ENCODE peak calls at places on chromosome 15, in eight cellular contexts. One of them, this sample, is unnamed.
A peak's percentile ranks its signal among the peaks of the same experiment; 100 is the strongest.

GRCh38 chr15:64146885-64147681 is 4.4 kb upstream of the SNX22 start:
- DNase-seq in neural progenitor cell: peak; percentile 33
- DNase-seq in H1: no peak
- DNase-seq in sigmoid colon: peak; percentile 50
- DNase-seq in IMR-90: peak; percentile 49
- DNase-seq in mesothelial cell of epicardium: no peak
- DNase-seq in NB4: no peak
- DNase-seq in left ventricle myocardium inferior: no peak
- DNase-seq in this sample: no peak

GRCh38 chr15:69143756-69144436 is 16.5 kb upstream of the GLCE start:
- DNase-seq in NB4: no peak
- DNase-seq in neural progenitor cell: no peak
- DNase-seq in IMR-90: no peak
- DNase-seq in mesothelial cell of epicardium: no peak
- DNase-seq in left ventricle myocardium inferior: no peak
- DNase-seq in sigmoid colon: no peak
- DNase-seq in H1: no peak
- DNase-seq in this sample: no peak

GRCh38 chr15:45454825-45455224 is 67.7 kb downstream of the SLC30A4 start:
- DNase-seq in left ventricle myocardium inferior: peak; percentile 49
- DNase-seq in H1: no peak
- DNase-seq in sigmoid colon: peak; percentile 80
- DNase-seq in neural progenitor cell: no peak
- DNase-seq in IMR-90: peak; percentile 98
- DNase-seq in mesothelial cell of epicardium: no peak
- DNase-seq in NB4: peak; percentile 92
- DNase-seq in this sample: peak; percentile 44

GRCh38 chr15:63945838-63946298 is 100.4 kb downstream of the DAPK2 start:
- DNase-seq in NB4: no peak
- DNase-seq in left ventricle myocardium inferior: no peak
- DNase-seq in H1: no peak
- DNase-seq in IMR-90: no peak
- DNase-seq in mesothelial cell of epicardium: no peak
- DNase-seq in sigmoid colon: no peak
- DNase-seq in neural progenitor cell: no peak
- DNase-seq in this sample: no peak

GRCh38 chr15:47194718-47195117 is 522.6 kb upstream of the SEMA6D start:
- DNase-seq in H1: no peak
- DNase-seq in sigmoid colon: no peak
- DNase-seq in NB4: peak; percentile 26
- DNase-seq in left ventricle myocardium inferior: no peak
- DNase-seq in neural progenitor cell: peak; percentile 41
- DNase-seq in mesothelial cell of epicardium: no peak
- DNase-seq in IMR-90: peak; percentile 66
- DNase-seq in this sample: no peak

GRCh38 chr15:63482874-63483323 is 21.5 kb upstream of the USP3 start:
- DNase-seq in left ventricle myocardium inferior: no peak
- DNase-seq in mesothelial cell of epicardium: no peak
- DNase-seq in NB4: no peak
- DNase-seq in sigmoid colon: no peak
- DNase-seq in H1: no peak
- DNase-seq in IMR-90: no peak
- DNase-seq in neural progenitor cell: no peak
- DNase-seq in this sample: no peak

GRCh38 chr15:95503640-95504225 is 826.8 kb upstream of the NR2F2 start:
- DNase-seq in NB4: no peak
- DNase-seq in sigmoid colon: no peak
- DNase-seq in IMR-90: no peak
- DNase-seq in H1: no peak
- DNase-seq in mesothelial cell of epicardium: no peak
- DNase-seq in neural progenitor cell: no peak
- DNase-seq in left ventricle myocardium inferior: no peak
- DNase-seq in this sample: no peak

GRCh38 chr15:72117448-72117697 is 577 bp downstream of the MYO9A start:
- DNase-seq in H1: peak; percentile 25
- DNase-seq in left ventricle myocardium inferior: peak; percentile 83
- DNase-seq in mesothelial cell of epicardium: no peak
- DNase-seq in IMR-90: peak; percentile 69
- DNase-seq in NB4: peak; percentile 80
- DNase-seq in sigmoid colon: peak; percentile 92
- DNase-seq in neural progenitor cell: peak; percentile 90
- DNase-seq in this sample: peak; percentile 47

GRCh38 chr15:85579957-85580694 is 199.7 kb downstream of the AKAP13 start:
- DNase-seq in neural progenitor cell: no peak
- DNase-seq in mesothelial cell of epicardium: no peak
- DNase-seq in H1: no peak
- DNase-seq in NB4: peak; percentile 12
- DNase-seq in left ventricle myocardium inferior: peak; percentile 35
- DNase-seq in sigmoid colon: peak; percentile 67
- DNase-seq in IMR-90: no peak
- DNase-seq in this sample: no peak

GRCh38 chr15:56241374-56242085 is 2.1 kb downstream of the RFX7 start:
- DNase-seq in IMR-90: peak; percentile 10
- DNase-seq in left ventricle myocardium inferior: no peak
- DNase-seq in neural progenitor cell: no peak
- DNase-seq in H1: no peak
- DNase-seq in mesothelial cell of epicardium: no peak
- DNase-seq in NB4: no peak
- DNase-seq in sigmoid colon: no peak
- DNase-seq in this sample: no peak

GRCh38 chr15:37289109-37289765 is 188.9 kb upstream of the MEIS2 start:
- DNase-seq in NB4: peak; percentile 13
- DNase-seq in neural progenitor cell: peak; percentile 50
- DNase-seq in sigmoid colon: no peak
- DNase-seq in mesothelial cell of epicardium: no peak
- DNase-seq in H1: no peak
- DNase-seq in IMR-90: peak; percentile 5
- DNase-seq in left ventricle myocardium inferior: no peak
- DNase-seq in this sample: no peak

GRCh38 chr15:85750319-85750806 is 44.4 kb downstream of the KLHL25 start:
- DNase-seq in H1: no peak
- DNase-seq in neural progenitor cell: peak; percentile 43
- DNase-seq in sigmoid colon: peak; percentile 90
- DNase-seq in IMR-90: peak; percentile 8
- DNase-seq in NB4: peak; percentile 81
- DNase-seq in mesothelial cell of epicardium: no peak
- DNase-seq in left ventricle myocardium inferior: peak; percentile 77
- DNase-seq in this sample: peak; percentile 21

GRCh38 chr15:83555383-83555782 is 98.5 kb upstream of the ADAMTSL3 start:
- DNase-seq in H1: no peak
- DNase-seq in neural progenitor cell: no peak
- DNase-seq in NB4: no peak
- DNase-seq in left ventricle myocardium inferior: no peak
- DNase-seq in sigmoid colon: no peak
- DNase-seq in IMR-90: no peak
- DNase-seq in mesothelial cell of epicardium: no peak
- DNase-seq in this sample: no peak

GRCh38 chr15:89780601-89781000 is 4.5 kb downstream of the MESP2 start:
- DNase-seq in left ventricle myocardium inferior: no peak
- DNase-seq in mesothelial cell of epicardium: no peak
- DNase-seq in NB4: no peak
- DNase-seq in sigmoid colon: no peak
- DNase-seq in neural progenitor cell: no peak
- DNase-seq in H1: no peak
- DNase-seq in IMR-90: no peak
- DNase-seq in this sample: no peak

GRCh38 chr15:100672959-100673358 is 70.6 kb downstream of the ASB7 start:
- DNase-seq in sigmoid colon: no peak
- DNase-seq in mesothelial cell of epicardium: no peak
- DNase-seq in neural progenitor cell: no peak
- DNase-seq in IMR-90: no peak
- DNase-seq in NB4: no peak
- DNase-seq in H1: no peak
- DNase-seq in left ventricle myocardium inferior: no peak
- DNase-seq in this sample: no peak

GRCh38 chr15:100670505-100671021 is 68.2 kb downstream of the ASB7 start:
- DNase-seq in H1: no peak
- DNase-seq in sigmoid colon: no peak
- DNase-seq in NB4: no peak
- DNase-seq in IMR-90: no peak
- DNase-seq in left ventricle myocardium inferior: no peak
- DNase-seq in mesothelial cell of epicardium: no peak
- DNase-seq in neural progenitor cell: no peak
- DNase-seq in this sample: no peak

GRCh38 chr15:100671124-100671680 is 68.8 kb downstream of the ASB7 start:
- DNase-seq in mesothelial cell of epicardium: no peak
- DNase-seq in sigmoid colon: no peak
- DNase-seq in NB4: no peak
- DNase-seq in H1: no peak
- DNase-seq in left ventricle myocardium inferior: no peak
- DNase-seq in neural progenitor cell: no peak
- DNase-seq in IMR-90: no peak
- DNase-seq in this sample: no peak

GRCh38 chr15:100669260-100669659 is 66.9 kb downstream of the ASB7 start:
- DNase-seq in H1: no peak
- DNase-seq in left ventricle myocardium inferior: no peak
- DNase-seq in NB4: no peak
- DNase-seq in mesothelial cell of epicardium: no peak
- DNase-seq in sigmoid colon: peak; percentile 60
- DNase-seq in neural progenitor cell: no peak
- DNase-seq in IMR-90: no peak
- DNase-seq in this sample: no peak

DNA sequence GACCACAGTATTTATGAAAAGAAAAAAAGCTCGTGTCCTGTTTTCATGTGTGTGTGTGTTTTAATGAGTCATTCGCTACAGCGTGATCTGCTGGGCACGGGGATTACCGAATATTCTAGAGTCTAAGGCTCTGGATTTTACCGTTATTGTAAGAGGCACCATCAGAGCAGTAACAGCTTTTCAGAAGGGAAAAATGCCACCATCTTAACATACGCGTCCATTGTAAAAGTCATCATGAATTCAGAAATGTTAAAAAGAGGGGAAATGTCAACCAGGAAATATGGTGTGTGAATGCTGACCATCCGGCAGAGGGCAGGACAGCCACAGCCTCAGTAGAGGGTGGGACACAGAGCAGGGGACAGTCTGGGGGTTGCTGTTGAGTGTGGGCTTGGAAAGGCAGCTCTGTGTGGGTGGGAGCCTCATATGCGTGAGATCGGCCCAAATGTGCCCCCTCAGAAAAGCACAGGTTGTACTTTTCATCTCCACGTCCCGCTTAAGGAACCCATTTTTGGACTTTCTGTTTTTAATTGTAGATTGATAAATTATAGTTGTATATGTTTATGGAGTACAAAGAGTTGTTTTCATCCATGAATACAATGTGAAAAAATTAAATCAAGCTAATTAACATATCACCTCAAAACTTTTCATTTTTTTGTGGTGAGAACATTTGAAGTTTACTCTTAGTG is 69.6 kb downstream of the ASB7 start:
- DNase-seq in left ventricle myocardium inferior: no peak
- DNase-seq in sigmoid colon: no peak
- DNase-seq in IMR-90: peak; percentile 53
- DNase-seq in H1: no peak
- DNase-seq in neural progenitor cell: peak; percentile 53
- DNase-seq in NB4: peak; percentile 51
- DNase-seq in mesothelial cell of epicardium: no peak
- DNase-seq in this sample: no peak
- TF ChIP-seq CTCF in left ventricle myocardium inferior: peak; percentile 56
- TF ChIP-seq CTCF in sigmoid colon: peak; percentile 37
- TF ChIP-seq CTCF in IMR-90: peak; percentile 75
- TF ChIP-seq CTCF in H1: peak; percentile 61
- TF ChIP-seq CTCF in neural progenitor cell: peak; percentile 64
- TF ChIP-seq CTCF in NB4: peak; percentile 46
- TF ChIP-seq CTCF in mesothelial cell of epicardium: peak; percentile 24
- TF ChIP-seq CTCF in this sample: no peak

GRCh38 chr15:38862104-38862503 is 297.5 kb upstream of the RASGRP1 start:
- DNase-seq in mesothelial cell of epicardium: no peak
- DNase-seq in left ventricle myocardium inferior: no peak
- DNase-seq in IMR-90: no peak
- DNase-seq in neural progenitor cell: no peak
- DNase-seq in NB4: no peak
- DNase-seq in sigmoid colon: no peak
- DNase-seq in H1: no peak
- DNase-seq in this sample: no peak

GRCh38 chr15:38861108-38861507 is 296.5 kb upstream of the RASGRP1 start:
- DNase-seq in H1: no peak
- DNase-seq in neural progenitor cell: no peak
- DNase-seq in IMR-90: no peak
- DNase-seq in left ventricle myocardium inferior: no peak
- DNase-seq in sigmoid colon: no peak
- DNase-seq in NB4: no peak
- DNase-seq in mesothelial cell of epicardium: no peak
- DNase-seq in this sample: no peak

GRCh38 chr15:38864827-38865604 is 300.4 kb upstream of the RASGRP1 start:
- DNase-seq in neural progenitor cell: no peak
- DNase-seq in mesothelial cell of epicardium: no peak
- DNase-seq in IMR-90: peak; percentile 83
- DNase-seq in NB4: no peak
- DNase-seq in H1: no peak
- DNase-seq in sigmoid colon: peak; percentile 81
- DNase-seq in left ventricle myocardium inferior: peak; percentile 21
- DNase-seq in this sample: no peak

GRCh38 chr15:38863381-38863780 is 298.8 kb upstream of the RASGRP1 start:
- DNase-seq in sigmoid colon: no peak
- DNase-seq in mesothelial cell of epicardium: no peak
- DNase-seq in IMR-90: no peak
- DNase-seq in left ventricle myocardium inferior: no peak
- DNase-seq in NB4: no peak
- DNase-seq in neural progenitor cell: no peak
- DNase-seq in H1: no peak
- DNase-seq in this sample: no peak

DNA sequence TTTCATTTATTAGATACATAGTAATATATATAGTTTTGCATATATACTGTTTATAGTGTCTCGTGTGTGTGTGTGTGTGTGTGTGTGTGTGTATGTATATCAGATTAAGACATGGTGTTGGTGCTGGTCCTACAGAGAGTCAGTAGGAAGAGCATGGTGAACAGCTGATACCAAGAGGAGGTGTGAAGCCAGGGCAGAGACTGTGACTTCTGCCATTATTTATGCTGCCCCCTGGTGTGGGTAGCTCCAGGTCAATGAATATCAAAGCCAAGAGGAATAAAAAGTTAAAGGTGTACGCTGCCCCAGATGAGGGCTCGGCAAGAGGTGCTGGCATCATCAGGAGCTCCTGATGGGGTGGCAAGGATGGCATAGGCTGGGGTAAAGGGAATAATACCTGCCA is 299.5 kb upstream of the RASGRP1 start:
- DNase-seq in neural progenitor cell: no peak
- DNase-seq in H1: no peak
- DNase-seq in NB4: no peak
- DNase-seq in mesothelial cell of epicardium: no peak
- DNase-seq in left ventricle myocardium inferior: no peak
- DNase-seq in sigmoid colon: no peak
- DNase-seq in IMR-90: no peak
- DNase-seq in this sample: no peak
- TF ChIP-seq CTCF in neural progenitor cell: no peak
- TF ChIP-seq CTCF in H1: no peak
- TF ChIP-seq CTCF in NB4: no peak
- TF ChIP-seq CTCF in mesothelial cell of epicardium: no peak
- TF ChIP-seq CTCF in left ventricle myocardium inferior: no peak
- TF ChIP-seq CTCF in sigmoid colon: no peak
- TF ChIP-seq CTCF in IMR-90: peak; percentile 8
- TF ChIP-seq CTCF in this sample: no peak

GRCh38 chr15:58221591-58222241 is 83.5 kb downstream of the AQP9 start:
- DNase-seq in sigmoid colon: no peak
- DNase-seq in neural progenitor cell: peak; percentile 52
- DNase-seq in NB4: peak; percentile 46
- DNase-seq in mesothelial cell of epicardium: no peak
- DNase-seq in left ventricle myocardium inferior: no peak
- DNase-seq in H1: no peak
- DNase-seq in IMR-90: peak; percentile 21
- DNase-seq in this sample: no peak
- TF ChIP-seq CTCF in sigmoid colon: no peak
- TF ChIP-seq CTCF in neural progenitor cell: peak; percentile 60
- TF ChIP-seq CTCF in NB4: peak; percentile 49
- TF ChIP-seq CTCF in mesothelial cell of epicardium: no peak
- TF ChIP-seq CTCF in left ventricle myocardium inferior: peak; percentile 40
- TF ChIP-seq CTCF in H1: peak; percentile 76
- TF ChIP-seq CTCF in IMR-90: peak; percentile 50
- TF ChIP-seq CTCF in this sample: no peak

GRCh38 chr15:80490431-80490990 is 86.3 kb downstream of the ARNT2 start:
- DNase-seq in mesothelial cell of epicardium: no peak
- DNase-seq in NB4: no peak
- DNase-seq in neural progenitor cell: no peak
- DNase-seq in left ventricle myocardium inferior: no peak
- DNase-seq in sigmoid colon: no peak
- DNase-seq in H1: no peak
- DNase-seq in IMR-90: no peak
- DNase-seq in this sample: no peak
- TF ChIP-seq CTCF in mesothelial cell of epicardium: no peak
- TF ChIP-seq CTCF in NB4: no peak
- TF ChIP-seq CTCF in neural progenitor cell: no peak
- TF ChIP-seq CTCF in left ventricle myocardium inferior: no peak
- TF ChIP-seq CTCF in sigmoid colon: no peak
- TF ChIP-seq CTCF in H1: no peak
- TF ChIP-seq CTCF in IMR-90: no peak
- TF ChIP-seq CTCF in this sample: no peak